ENCODE peak calls at places on chromosome 4, in ten cellular contexts. V is HCT116, X is body of pancreas, Q is sigmoid colon, W is HepG2, F is adrenal gland, E is suprapubic skin, M is A549, L is IMR-90, P is breast epithelium. R is an unnamed sample.

GRCh38 chr4:62014982-62015739 is 815.0 kb downstream of the ADGRL3 start:
- DNase-seq in E (no peak), X (no peak), W (no peak), F (no peak), V (no peak), P (no peak), Q (no peak), M (no peak), L (no peak), R (no peak)

GRCh38 chr4:7217453-7218310 is 25.3 kb downstream of the SORCS2 start:
- DNase-seq in V (no peak), Q (no peak), W (no peak), X (no peak), P (no peak), F (no peak), M (no peak), L (no peak), E (no peak), R (no peak)

GRCh38 chr4:173748353-173748752 is 218.3 kb upstream of the HAND2 start:
- DNase-seq in M (no peak), F (no peak), L (peak; percentile 4), Q (no peak), X (no peak), E (no peak), V (no peak), P (no peak), W (no peak), R (no peak)

GRCh38 chr4:74218201-74218600 is 60.3 kb downstream of the MTHFD2L start:
- DNase-seq in L (no peak), V (no peak), X (no peak), F (no peak), W (no peak), M (no peak), P (no peak), E (no peak), Q (no peak), R (no peak)

GRCh38 chr4:151167561-151167960 is 68.1 kb downstream of the RPS3A start:
- DNase-seq in E (no peak), L (no peak), M (no peak), V (no peak), X (no peak), P (no peak), W (no peak), Q (no peak), F (no peak), R (no peak)

GRCh38 chr4:169311643-169312365 is 41.0 kb upstream of the SH3RF1 start:
- DNase-seq in F (peak; percentile 27), M (peak; percentile 36), P (no peak), X (peak; percentile 53), V (peak; percentile 66), E (no peak), Q (no peak), W (peak; percentile 73), L (peak; percentile 59), R (no peak)

GRCh38 chr4:21948347-21949072 is at the start of gene KCNIP4:
- DNase-seq in F (no peak), E (peak; percentile 51), X (no peak), V (no peak), L (no peak), W (no peak), Q (no peak), P (no peak), M (no peak), R (no peak)

GRCh38 chr4:148651991-148652390 is 209.8 kb upstream of the NR3C2 start:
- DNase-seq in V (no peak), L (no peak), X (no peak), F (no peak), M (no peak), W (no peak), E (no peak), P (no peak), Q (no peak), R (no peak)

GRCh38 chr4:119139822-119140252 is 4.2 kb downstream of the MYOZ2 start:
- DNase-seq in L (no peak), X (no peak), W (no peak), V (no peak), E (no peak), F (no peak), Q (no peak), P (no peak), M (no peak), R (no peak)

GRCh38 chr4:14743601-14744000 is 258.7 kb upstream of the CPEB2 start:
- DNase-seq in E (no peak), F (no peak), L (no peak), M (no peak), W (no peak), P (no peak), Q (no peak), V (no peak), X (no peak), R (no peak)

GRCh38 chr4:153113061-153113837 is 91.0 kb upstream of the TRIM2 start:
- DNase-seq in L (peak; percentile 29), F (no peak), E (no peak), X (no peak), Q (no peak), P (no peak), W (no peak), M (no peak), V (no peak), R (no peak)

GRCh38 chr4:73815145-73815544 is 21.3 kb upstream of the CXCL6 start:
- DNase-seq in L (peak; percentile 43), P (no peak), F (no peak), X (no peak), M (no peak), E (no peak), V (no peak), W (no peak), Q (no peak), R (no peak)

GRCh38 chr4:153570228-153570973 is 104.2 kb downstream of the TMEM131L start:
- DNase-seq in Q (no peak), X (no peak), L (no peak), E (no peak), P (no peak), M (no peak), F (no peak), V (no peak), W (no peak), R (no peak)

GRCh38 chr4:113837397-113837796 is 75.9 kb upstream of the CAMK2D start:
- DNase-seq in V (no peak), X (no peak), E (no peak), M (peak; percentile 0), L (peak; percentile 94), F (no peak), P (no peak), W (no peak), Q (no peak), R (no peak)

DNA sequence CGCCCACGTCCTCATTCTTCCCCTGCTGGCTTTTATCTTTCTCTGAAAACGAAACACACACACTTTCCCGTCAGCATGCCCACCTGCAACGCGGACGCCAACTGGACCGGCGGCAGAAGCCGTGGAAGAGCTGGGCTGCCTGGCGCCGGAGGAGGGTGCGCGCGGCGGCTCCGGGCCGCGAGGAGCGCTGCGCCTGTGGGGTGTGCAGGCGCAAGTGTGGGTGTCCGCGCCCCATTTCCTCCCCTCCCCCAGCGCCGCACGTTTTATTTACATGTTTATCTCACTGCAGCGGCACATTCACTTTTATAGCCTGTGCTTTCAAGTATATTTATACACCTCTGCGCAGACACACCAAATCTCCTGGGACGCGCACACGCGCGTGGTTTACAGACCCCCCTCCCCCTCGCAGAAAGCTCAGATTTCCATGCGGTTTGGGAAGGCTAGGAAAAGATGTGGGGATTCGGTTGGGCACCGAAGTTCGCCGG is 1.5 kb downstream of the PITX2 start:
- DNase-seq in X (no peak), E (no peak), M (no peak), P (no peak), F (no peak), W (no peak), L (no peak), V (no peak), Q (no peak), R (no peak)
- TF ChIP-seq POLR2A in X (no peak), E (no peak), M (no peak), P (no peak), F (no peak), W (no peak), L (no peak), V (no peak), Q (no peak), R (no peak)

GRCh38 chr4:155413451-155413850 is 36.7 kb upstream of the MAP9 start:
- DNase-seq in M (no peak), W (no peak), Q (no peak), E (no peak), L (no peak), V (no peak), X (no peak), P (no peak), F (no peak), R (no peak)
- TF ChIP-seq POLR2A in M (no peak), W (no peak), Q (no peak), E (no peak), L (no peak), V (no peak), X (no peak), P (no peak), F (no peak), R (no peak)

DNA sequence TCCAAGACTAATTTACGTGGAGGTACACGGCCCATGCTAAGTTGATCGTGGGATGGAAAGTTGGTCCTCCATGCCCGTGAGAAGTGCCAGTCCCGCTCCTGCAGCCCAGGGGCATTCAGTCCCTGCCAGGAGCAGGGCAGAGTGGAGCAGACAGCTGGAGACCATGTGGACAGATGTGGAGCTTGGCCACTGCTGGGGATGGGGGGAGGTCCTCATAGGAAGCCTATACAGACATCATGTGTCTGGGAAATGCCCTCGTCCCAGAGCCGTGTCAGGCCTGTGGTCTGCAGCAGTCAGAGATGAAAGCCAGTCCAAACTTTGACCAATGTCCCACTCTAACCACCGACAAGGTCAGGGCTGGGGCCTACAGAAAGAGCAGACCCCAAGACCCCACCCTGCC is 118.4 kb downstream of the CPZ start:
- DNase-seq in V (no peak), Q (peak; percentile 41), L (no peak), F (peak; percentile 2), P (no peak), X (no peak), M (no peak), W (no peak), E (peak; percentile 34), R (no peak)
- TF ChIP-seq POLR2A in V (no peak), Q (no peak), L (no peak), F (no peak), P (no peak), X (no peak), M (no peak), W (no peak), E (no peak), R (no peak)

GRCh38 chr4:181018472-181018871 is 1224.7 kb upstream of the TENM3 start:
- DNase-seq in Q (no peak), M (no peak), L (no peak), F (no peak), W (no peak), V (no peak), E (no peak), X (no peak), P (no peak), R (no peak)

GRCh38 chr4:181017038-181017437 is 1226.2 kb upstream of the TENM3 start:
- DNase-seq in V (no peak), P (no peak), W (no peak), F (no peak), M (no peak), L (no peak), E (no peak), X (no peak), Q (no peak), R (no peak)

DNA sequence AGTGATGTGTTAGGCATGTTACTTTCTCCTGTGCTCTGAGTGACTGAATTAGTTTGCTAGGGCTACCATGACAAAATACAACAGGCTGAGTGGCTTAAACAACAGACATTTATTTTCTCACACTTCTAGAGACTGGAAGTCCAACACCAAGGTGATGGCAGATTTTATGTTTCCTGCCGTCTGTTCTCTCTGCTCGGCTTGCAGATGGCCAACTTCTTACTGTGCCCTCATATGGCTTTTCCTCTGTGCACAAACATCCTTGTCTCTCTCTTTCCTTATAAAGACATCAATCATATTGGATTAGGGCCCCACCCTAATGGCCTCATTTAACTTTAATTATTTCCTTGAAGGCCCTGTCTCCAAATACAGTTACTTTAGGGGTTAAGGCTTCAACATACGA is 1224.2 kb upstream of the TENM3 start:
- DNase-seq in F (no peak), V (no peak), Q (no peak), X (no peak), M (no peak), W (no peak), E (no peak), P (no peak), L (no peak), R (no peak)
- TF ChIP-seq POLR2A in F (no peak), V (no peak), Q (no peak), X (no peak), M (no peak), W (no peak), E (no peak), P (no peak), L (no peak), R (no peak)

R was measured in heart left ventricle.